ENCODE peak calls at places on chromosomes 16 and 17, in seven cellular contexts. Q is Calu3, J is nephron progenitor cell, V is cardiac fibroblast, M is PC-3, I is mammary epithelial cell, R is keratinocyte. G is an unnamed sample.

GRCh38 chr16:89902980-89903379 is 15.7 kb upstream of the MC1R start:
- DNase-seq in V (no peak), M (no peak), Q (no peak), J (no peak), R (no peak), I (no peak), G (no peak)

GRCh38 chr17:36144014-36144413 is 32.4 kb downstream of the TBC1D3B start:
- DNase-seq in R (no peak), Q (no peak), J (no peak), M (no peak), V (no peak), I (no peak), G (no peak)

GRCh38 chr17:17526369-17526768 is 30.2 kb upstream of the RASD1 start:
- DNase-seq in I (no peak), R (no peak), M (no peak), J (no peak), V (no peak), Q (no peak), G (no peak)

GRCh38 chr17:38444151-38444550 is 15.9 kb downstream of the ARHGAP23 start:
- DNase-seq in J (peak; percentile 78), Q (peak; percentile 96), V (peak; percentile 75), I (peak; percentile 54), M (peak; percentile 69), R (peak; percentile 55), G (peak; percentile 80)

GRCh38 chr17:64180089-64180488 is 50.1 kb upstream of the ERN1 start:
- DNase-seq in Q (no peak), R (no peak), I (no peak), V (peak; percentile 85), M (no peak), J (no peak), G (no peak)

GRCh38 chr17:55317284-55317683 is 52.5 kb downstream of the HLF start:
- DNase-seq in V (no peak), R (no peak), I (no peak), J (no peak), Q (no peak), M (no peak), G (no peak)

GRCh38 chr17:12947047-12947446 is 70.8 kb downstream of the ELAC2 start:
- DNase-seq in Q (no peak), M (no peak), V (no peak), J (no peak), R (no peak), I (no peak), G (no peak)

GRCh38 chr17:27349540-27350021 is 55.7 kb downstream of the WSB1 start:
- DNase-seq in V (no peak), I (no peak), R (peak; percentile 38), M (no peak), J (no peak), Q (no peak), G (no peak)

GRCh38 chr16:78285437-78285917 is 186.0 kb downstream of the WWOX start:
- DNase-seq in Q (no peak), M (no peak), V (no peak), I (no peak), J (no peak), R (no peak), G (no peak)

GRCh38 chr16:73464834-73465233 is 416.9 kb upstream of the ZFHX3 start:
- DNase-seq in M (no peak), I (no peak), J (no peak), V (no peak), Q (no peak), R (no peak), G (no peak)

GRCh38 chr16:5428932-5429331 is 331.3 kb upstream of the EEF2KMT start:
- DNase-seq in Q (peak; percentile 15), V (no peak), I (no peak), M (peak; percentile 3), R (no peak), J (peak; percentile 25), G (no peak)

GRCh38 chr17:49734666-49735490 is 27.1 kb upstream of the SLC35B1 start:
- DNase-seq in M (no peak), V (no peak), J (no peak), R (no peak), Q (no peak), I (no peak), G (no peak)

GRCh38 chr16:84511821-84512220 is 7.4 kb upstream of the MEAK7 start:
- DNase-seq in I (no peak), J (no peak), R (no peak), V (no peak), M (no peak), Q (no peak), G (no peak)

GRCh38 chr17:20156196-20157077 is 147.3 kb downstream of the SPECC1 start:
- DNase-seq in J (peak; percentile 67), I (peak; percentile 86), R (peak; percentile 21), Q (peak; percentile 65), V (peak; percentile 26), M (peak; percentile 84), G (peak; percentile 72)

DNA sequence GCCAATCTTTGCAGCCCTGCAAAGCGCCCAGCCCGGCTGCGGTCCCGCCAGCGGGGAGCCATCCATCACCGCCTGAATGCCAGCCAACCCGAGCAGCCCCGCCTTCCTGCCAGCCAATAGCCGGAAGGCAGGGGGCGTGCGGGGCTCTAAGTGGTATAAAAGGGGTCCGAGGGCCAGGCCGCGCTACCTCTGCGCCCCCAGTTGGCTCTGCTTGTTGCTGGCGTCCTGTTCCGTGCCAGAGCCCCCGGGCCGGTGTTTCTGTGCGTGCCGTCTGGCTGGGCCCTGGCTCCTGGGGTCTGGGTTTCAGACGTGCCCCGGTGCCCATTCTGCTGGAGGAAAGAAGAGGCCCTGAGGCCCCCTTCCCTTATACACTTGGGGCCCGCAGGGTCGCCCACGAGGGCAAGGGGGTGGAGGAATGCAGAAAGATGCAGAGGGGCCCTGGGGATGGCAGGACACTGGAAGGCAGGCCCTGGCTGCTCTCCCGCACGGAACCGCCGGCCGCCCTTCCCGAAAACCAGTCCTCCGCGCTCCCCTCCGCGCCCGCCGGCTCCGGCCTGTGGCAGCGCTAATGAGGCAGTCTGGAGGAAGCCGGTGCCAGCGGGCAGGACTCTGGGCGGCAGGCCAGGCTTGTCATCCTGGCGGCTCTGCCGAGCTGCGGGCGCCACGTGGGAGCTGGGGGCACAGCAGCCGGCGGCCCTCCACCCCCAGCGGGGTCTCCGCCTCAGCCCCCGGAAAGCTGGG is 14.0 kb downstream of the COPZ2 start:
- DNase-seq in M (peak; percentile 94), I (peak; percentile 83), Q (peak; percentile 95), J (peak; percentile 87), R (no peak), V (peak; percentile 75), G (no peak)
- TF ChIP-seq CTCF in M (peak; percentile 42), I (no peak), Q (peak; percentile 70), J (no peak), R (peak; percentile 65), V (peak; percentile 21), G (no peak)

DNA sequence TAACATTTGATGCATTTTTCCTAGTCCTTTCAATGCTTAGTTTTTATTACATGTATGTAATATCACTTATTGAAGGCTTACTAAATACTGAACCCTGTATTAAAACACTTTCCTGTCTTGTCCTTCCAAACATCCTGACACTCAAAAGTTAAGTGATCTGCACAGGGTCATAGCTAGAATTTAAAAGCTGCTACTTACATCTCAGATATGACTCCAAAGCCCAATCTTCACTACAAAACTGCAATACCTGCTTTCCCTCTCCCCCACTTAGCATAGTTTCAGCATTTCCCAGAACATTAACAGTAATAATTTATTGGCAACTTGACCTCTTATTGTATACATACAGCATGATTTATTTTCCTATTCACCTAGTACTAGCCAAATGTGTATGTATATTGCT is 4.3 kb upstream of the TRIM37 start:
- DNase-seq in I (no peak), V (no peak), Q (no peak), R (no peak), M (no peak), J (no peak), G (no peak)
- TF ChIP-seq CTCF in I (no peak), V (no peak), Q (no peak), R (no peak), M (no peak), J (no peak), G (no peak)

GRCh38 chr16:19094542-19095365 is 19.0 kb upstream of the ITPRIPL2 start:
- DNase-seq in V (no peak), I (no peak), R (no peak), Q (peak; percentile 32), M (peak; percentile 66), J (no peak), G (no peak)
- TF ChIP-seq CTCF in V (no peak), I (no peak), R (no peak), Q (no peak), M (peak; percentile 24), J (no peak), G (no peak)

DNA sequence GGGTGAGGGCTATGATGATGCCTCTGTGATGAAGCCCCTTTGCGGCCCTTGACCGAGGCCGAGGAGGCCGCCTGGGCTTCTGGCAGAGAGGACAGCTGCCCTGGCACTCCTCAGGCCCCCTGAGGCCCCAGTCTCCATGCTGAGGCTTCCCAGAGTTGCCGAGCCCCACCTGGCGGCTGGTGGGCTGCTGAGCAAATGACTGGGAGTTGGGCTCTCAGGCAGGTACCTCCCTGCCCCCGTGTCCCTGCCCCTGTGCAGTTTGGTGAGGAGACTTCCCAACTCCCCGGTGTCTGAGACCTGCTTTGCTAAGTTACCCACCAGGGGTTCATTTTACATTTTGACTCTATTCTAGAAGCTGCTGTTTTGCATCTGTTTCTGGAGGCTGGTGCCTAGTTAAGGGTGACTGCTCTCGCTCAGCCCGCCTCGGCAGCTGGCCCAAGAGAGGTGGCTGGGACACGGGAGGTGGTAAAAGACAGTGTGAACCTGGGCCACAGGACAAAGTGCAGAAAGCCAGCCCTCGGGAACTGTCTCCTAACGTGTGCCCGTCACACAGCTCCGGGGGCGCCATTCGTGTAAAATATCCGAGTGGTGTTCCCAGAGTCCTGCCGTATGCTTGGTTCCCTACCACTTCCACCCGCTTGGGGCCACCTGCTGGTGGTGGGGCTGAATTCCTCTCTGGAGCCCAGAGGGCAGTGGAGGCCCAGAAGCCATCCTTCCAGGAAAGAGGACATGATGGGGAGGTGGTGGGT is 134.5 kb downstream of the RAB11FIP4 start:
- DNase-seq in R (no peak), I (no peak), V (no peak), J (no peak), Q (peak; percentile 37), M (peak; percentile 32), G (no peak)
- TF ChIP-seq CTCF in R (no peak), I (peak; percentile 25), V (peak; percentile 41), J (peak; percentile 17), Q (no peak), M (peak; percentile 44), G (peak; percentile 18)

GRCh38 chr16:62041401-62041800 is 5.2 kb upstream of the CDH8 start:
- DNase-seq in M (peak; percentile 68), I (peak; percentile 27), V (peak; percentile 1), J (peak; percentile 36), Q (peak; percentile 3), R (no peak), G (peak; percentile 23)
- TF ChIP-seq CTCF in M (peak; percentile 70), I (peak; percentile 52), V (peak; percentile 41), J (peak; percentile 49), Q (no peak), R (peak; percentile 61), G (peak; percentile 12)

G was measured in GM20000.